ENCODE peak calls at places on chromosomes 5 and 9, in nine cellular contexts. V is activated CD4-positive, CD25-positive, alpha-beta regulatory T cell treated with anti-CD3 and anti-CD28 coated beads, Interleukin-2, amount 50 U/mL, for 16 hours; X is uterus; A is activated T-cell treated with anti-CD3 and anti-CD28 coated beads, Interleukin-2, amount 50 U/mL, for 1 hour; O is HCEC 1CT; L is left colon; D is GM18507; P is A172; Y is C1 segment of cervical spinal cord. T is an unnamed sample.

GRCh38 chr9:85262333-85262732 is 479.4 kb downstream of the AGTPBP1 start:
- DNase-seq in V (no peak), X (no peak), A (no peak), O (no peak), L (no peak), D (no peak), P (no peak), Y (no peak), T (no peak)

GRCh38 chr9:19030899-19031298 is 2.1 kb downstream of the SAXO1 start:
- DNase-seq in V (no peak), X (no peak), A (no peak), O (no peak), L (no peak), D (no peak), P (peak), Y (no peak), T (peak)

GRCh38 chr9:131543141-131543540 is 2.2 kb upstream of the PRRT1B start:
- DNase-seq in V (no peak), X (no peak), A (no peak), O (no peak), L (no peak), D (no peak), P (no peak), Y (no peak), T (no peak)

GRCh38 chr9:138010274-138010800 is 132.8 kb downstream of the CACNA1B start:
- DNase-seq in V (no peak), X (no peak), A (no peak), O (no peak), L (no peak), D (no peak), P (no peak), Y (no peak), T (no peak)

GRCh38 chr5:66001952-66002351 is 75.6 kb downstream of the ERBIN start:
- DNase-seq in V (no peak), X (no peak), A (no peak), O (no peak), L (no peak), D (no peak), P (no peak), Y (no peak), T (no peak)

GRCh38 chr9:116074658-116075057 is 78.9 kb upstream of the PAPPA start:
- DNase-seq in V (no peak), X (no peak), A (no peak), O (peak), L (no peak), D (no peak), P (no peak), Y (no peak), T (peak)

GRCh38 chr5:1887400-1888360 is 5.0 kb upstream of the IRX4 start:
- DNase-seq in V (no peak), X (no peak), A (no peak), O (no peak), L (no peak), D (no peak), P (no peak), Y (no peak), T (no peak)

GRCh38 chr5:143316844-143317631 is 86.4 kb downstream of the NR3C1 start:
- DNase-seq in V (no peak), X (no peak), A (no peak), O (peak), L (no peak), D (no peak), P (no peak), Y (no peak), T (no peak)

GRCh38 chr5:141978389-141978788 is 9.5 kb downstream of the RNF14 start:
- DNase-seq in V (no peak), X (no peak), A (no peak), O (no peak), L (no peak), D (no peak), P (no peak), Y (no peak), T (no peak)

GRCh38 chr5:132182366-132183040 is 45.1 kb downstream of the P4HA2 start:
- DNase-seq in V (no peak), X (no peak), A (no peak), O (no peak), L (no peak), D (no peak), P (no peak), Y (no peak), T (no peak)

GRCh38 chr5:39869396-39869795 is 444.6 kb upstream of the DAB2 start:
- DNase-seq in V (no peak), X (no peak), A (no peak), O (no peak), L (no peak), D (no peak), P (no peak), Y (no peak), T (no peak)

GRCh38 chr9:1337169-1337568 is 287.0 kb downstream of the DMRT2 start:
- DNase-seq in V (no peak), X (no peak), A (no peak), O (no peak), L (no peak), D (no peak), P (no peak), Y (no peak), T (no peak)

GRCh38 chr5:57816108-57816507 is 333.5 kb upstream of the ACTBL2 start:
- DNase-seq in V (no peak), X (no peak), A (no peak), O (peak), L (no peak), D (no peak), P (peak), Y (no peak), T (peak)

GRCh38 chr9:132241840-132242620 is 80.2 kb downstream of the NTNG2 start:
- DNase-seq in V (no peak), X (peak), A (peak), O (no peak), L (peak), D (no peak), P (no peak), Y (no peak), T (no peak)

GRCh38 chr5:125154321-125154811 is 407.9 kb upstream of the ZNF608 start:
- DNase-seq in V (no peak), X (no peak), A (no peak), O (no peak), L (no peak), D (no peak), P (no peak), Y (no peak), T (peak)

GRCh38 chr5:159104058-159104651 is 4.4 kb upstream of the EBF1 start:
- DNase-seq in V (no peak), X (peak), A (no peak), O (peak), L (no peak), D (no peak), P (no peak), Y (no peak), T (peak)

GRCh38 chr9:33476503-33476902 is 2.8 kb upstream of the NOL6 start:
- DNase-seq in V (no peak), X (no peak), A (no peak), O (no peak), L (no peak), D (no peak), P (no peak), Y (no peak), T (no peak)

GRCh38 chr9:34647651-34648050 is 1.2 kb downstream of the GALT start:
- DNase-seq in V (no peak), X (no peak), A (no peak), O (no peak), L (no peak), D (no peak), P (no peak), Y (no peak), T (no peak)

GRCh38 chr5:15615859-15616258 is 115.9 kb downstream of the FBXL7 start:
- DNase-seq in V (no peak), X (no peak), A (no peak), O (no peak), L (no peak), D (no peak), P (no peak), Y (no peak), T (peak)

GRCh38 chr9:112731971-112732370 is 14.1 kb upstream of the INIP start:
- DNase-seq in V (no peak), X (no peak), A (no peak), O (no peak), L (peak), D (no peak), P (no peak), Y (no peak), T (no peak)

GRCh38 chr9:13787234-13787833 is 507.8 kb upstream of the MPDZ start:
- DNase-seq in V (no peak), X (no peak), A (no peak), O (no peak), L (no peak), D (no peak), P (no peak), Y (no peak), T (peak)

GRCh38 chr9:122200960-122201635 is 27.7 kb downstream of the LHX6 start:
- DNase-seq in V (no peak), X (no peak), A (no peak), O (no peak), L (no peak), D (no peak), P (peak), Y (no peak), T (peak)

GRCh38 chr5:111367081-111367480 is 142.9 kb downstream of the CAMK4 start:
- DNase-seq in V (no peak), X (no peak), A (no peak), O (peak), L (no peak), D (no peak), P (peak), Y (no peak), T (no peak)

GRCh38 chr9:129472651-129473102 is 148.2 kb downstream of the C9orf50 start:
- DNase-seq in V (no peak), X (no peak), A (no peak), O (no peak), L (no peak), D (no peak), P (no peak), Y (no peak), T (no peak)

GRCh38 chr5:126195410-126196100 is 227.7 kb upstream of the GRAMD2B start:
- DNase-seq in V (no peak), X (no peak), A (no peak), O (no peak), L (no peak), D (no peak), P (no peak), Y (no peak), T (no peak)